ENCODE peak calls at places on chromosomes 12 and 14, in eight cellular contexts. T is thoracic aorta, A is PC-9, P is stomach, V is cardiac muscle cell, G is transverse colon, W is DND-41, H is uterus. M is an unnamed sample.

GRCh38 chr12:105206686-105207374 is 29.1 kb downstream of the APPL2 start:
- DNase-seq in T (no peak), A (no peak), P (no peak), V (peak; percentile 31), G (no peak), W (no peak), H (no peak), M (no peak)

GRCh38 chr12:111758120-111758561 is 8.6 kb upstream of the ALDH2 start:
- DNase-seq in T (no peak), A (no peak), P (peak; percentile 79), V (no peak), G (no peak), W (no peak), H (no peak), M (no peak)

GRCh38 chr12:28172434-28173030 is 17.7 kb upstream of the CCDC91 start:
- DNase-seq in T (no peak), A (no peak), P (peak; percentile 31), V (peak; percentile 80), G (peak; percentile 25), W (peak; percentile 40), H (no peak), M (no peak)

GRCh38 chr12:160858-161257 is 53.1 kb downstream of the SLC6A12 start:
- DNase-seq in T (no peak), A (no peak), P (no peak), V (no peak), G (no peak), W (no peak), H (no peak), M (no peak)

GRCh38 chr12:29591140-29592020 is 93.9 kb upstream of the OVCH1 start:
- DNase-seq in T (no peak), A (no peak), P (no peak), V (peak; percentile 70), G (no peak), W (no peak), H (no peak), M (no peak)

GRCh38 chr12:66763453-66763852 is 84.6 kb upstream of the GRIP1 start:
- DNase-seq in T (no peak), A (no peak), P (no peak), V (no peak), G (no peak), W (no peak), H (no peak), M (no peak)

GRCh38 chr12:57591567-57592325 is 754 bp downstream of the PIP4K2C start:
- DNase-seq in T (no peak), A (no peak), P (peak; percentile 34), V (no peak), G (peak; percentile 23), W (no peak), H (no peak), M (no peak)

GRCh38 chr14:80930836-80931389 is 10.6 kb downstream of the CEP128 start:
- DNase-seq in T (no peak), A (peak; percentile 45), P (no peak), V (peak; percentile 87), G (peak; percentile 33), W (peak; percentile 83), H (no peak), M (peak; percentile 36)

GRCh38 chr14:88321692-88322504 is 1.2 kb downstream of the KCNK10 start:
- DNase-seq in T (no peak), A (no peak), P (no peak), V (no peak), G (no peak), W (no peak), H (no peak), M (no peak)

GRCh38 chr12:98126637-98127335 is 388.6 kb upstream of the TMPO start:
- DNase-seq in T (no peak), A (no peak), P (no peak), V (peak; percentile 4), G (no peak), W (no peak), H (no peak), M (no peak)

GRCh38 chr12:122691566-122691965 is 11.6 kb downstream of the HCAR2 start:
- DNase-seq in T (no peak), A (no peak), P (no peak), V (no peak), G (no peak), W (no peak), H (no peak), M (no peak)

GRCh38 chr12:57477710-57478681 is 1.7 kb downstream of the ARHGAP9 start:
- DNase-seq in T (no peak), A (no peak), P (no peak), V (peak; percentile 83), G (no peak), W (peak; percentile 68), H (no peak), M (peak; percentile 70)

GRCh38 chr12:12436831-12437345 is 80.0 kb downstream of the BORCS5 start:
- DNase-seq in T (no peak), A (no peak), P (no peak), V (no peak), G (no peak), W (no peak), H (no peak), M (no peak)

GRCh38 chr12:12433203-12433731 is 76.4 kb downstream of the BORCS5 start:
- DNase-seq in T (no peak), A (no peak), P (no peak), V (no peak), G (no peak), W (no peak), H (no peak), M (no peak)

GRCh38 chr12:12428047-12428446 is 71.2 kb downstream of the BORCS5 start:
- DNase-seq in T (no peak), A (no peak), P (no peak), V (no peak), G (no peak), W (no peak), H (no peak), M (no peak)

GRCh38 chr12:12428961-12429657 is 72.2 kb downstream of the BORCS5 start:
- DNase-seq in T (no peak), A (peak; percentile 40), P (no peak), V (no peak), G (no peak), W (no peak), H (no peak), M (no peak)

GRCh38 chr12:12432373-12432772 is 75.5 kb downstream of the BORCS5 start:
- DNase-seq in T (no peak), A (peak; percentile 65), P (no peak), V (peak; percentile 68), G (no peak), W (no peak), H (no peak), M (no peak)
- H3K27ac ChIP-seq in T (no peak overlapping the region), A (no peak overlapping the region), P (peak overlapping the region; percentile 70), V (no peak overlapping the region), G (peak overlapping the region; percentile 61), W (no peak overlapping the region), H (no peak overlapping the region), M (no peak overlapping the region)

DNA sequence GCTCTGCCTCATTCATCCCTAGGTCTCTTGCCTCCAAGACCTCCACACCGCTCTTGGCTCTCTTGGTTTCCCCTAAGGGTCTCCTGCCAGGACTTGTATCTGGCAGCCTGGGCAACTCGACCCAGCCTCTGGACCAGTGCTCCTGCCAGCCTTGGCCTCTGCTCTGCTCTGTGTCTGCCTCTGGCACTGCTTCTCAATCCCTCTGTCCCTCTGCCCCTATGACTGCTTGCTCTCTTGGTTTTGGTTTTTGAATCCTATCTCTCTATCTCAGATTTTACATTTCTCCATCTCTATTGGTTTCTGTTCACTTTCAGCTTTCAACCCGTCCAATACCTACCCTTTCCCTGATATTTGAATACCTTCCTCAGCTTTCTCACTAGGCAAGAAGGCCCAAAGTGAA is 6.3 kb downstream of the ITGA5 start:
- DNase-seq in T (no peak), A (no peak), P (no peak), V (no peak), G (no peak), W (no peak), H (no peak), M (no peak)
- H3K4me3 ChIP-seq in T (peak overlapping the region; percentile 100), A (no peak overlapping the region), P (peak overlapping the region; percentile 82), V (no peak overlapping the region), G (peak overlapping the region; percentile 17), W (peak overlapping the region; percentile 42), H (no peak overlapping the region), M (peak overlapping the region; percentile 82)

GRCh38 chr12:93315385-93315906 is 62.3 kb upstream of the NUDT4 start:
- DNase-seq in T (no peak), A (no peak), P (no peak), V (no peak), G (no peak), W (no peak), H (no peak), M (no peak)
- TF ChIP-seq CTCF in T (no peak), A (no peak), P (no peak), V (no peak), G (no peak), W (no peak), H (no peak), M (no peak)

DNA sequence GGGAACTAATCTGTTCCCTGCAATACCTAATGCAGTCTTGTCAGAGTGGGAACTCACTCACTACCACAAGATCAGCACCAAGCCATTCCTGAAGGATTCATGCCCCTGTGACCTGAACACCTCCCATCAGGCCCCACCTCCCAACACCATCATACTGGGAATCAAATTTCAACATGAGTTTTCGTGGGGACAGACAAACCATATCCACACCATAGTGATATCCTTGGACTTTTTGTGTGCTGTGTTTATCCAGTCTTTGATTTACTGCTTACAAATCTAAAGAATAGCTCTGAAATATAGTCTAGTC is 243.5 kb downstream of the FBXL14 start:
- DNase-seq in T (no peak), A (no peak), P (no peak), V (no peak), G (no peak), W (no peak), H (no peak), M (no peak)
- H3K27ac ChIP-seq in T (no peak overlapping the region), A (no peak overlapping the region), P (no peak overlapping the region), V (peak overlapping the region; percentile 74), G (peak overlapping the region; percentile 82), W (no peak overlapping the region), H (no peak overlapping the region), M (no peak overlapping the region)

GRCh38 chr12:12612403-12612802 is 727 bp downstream of the CREBL2 start:
- DNase-seq in T (no peak), A (peak; percentile 47), P (no peak), V (peak; percentile 87), G (no peak), W (peak; percentile 37), H (no peak), M (peak; percentile 28)
- H3K4me3 ChIP-seq in T (peak overlapping the region; percentile 81), A (peak overlapping the region; percentile 89), P (peak overlapping the region; percentile 82), V (peak overlapping the region; percentile 52), G (peak overlapping the region; percentile 65), W (peak overlapping the region; percentile 67), H (peak overlapping the region; percentile 90), M (peak overlapping the region; percentile 90)

M was measured in CD8-positive, alpha-beta T cell.